ENCODE peak calls at places on chromosome 1, in seven cellular contexts. Y is GM12878, C is GM06990, B is stomach, H is heart left ventricle, L is HAP-1, F is PC-9. M is an unnamed sample. For H3K27me3 and H3K36me3, the result is how much of the 10 kb centered on the place peaks cover.

GRCh38 chr1:112515311-112516009 is 6.7 kb downstream of the WNT2B start:
- DNase-seq in B (no peak), C (no peak), Y (no peak), F (peak), H (no peak), L (no peak), M (no peak)

GRCh38 chr1:34780528-34780927 is 486 bp upstream of the GJB3 start:
- DNase-seq in B (no peak), L (no peak), C (no peak), F (peak), Y (no peak), H (no peak), M (no peak)

GRCh38 chr1:243580072-243580471 is 270.0 kb downstream of the AKT3 start:
- DNase-seq in L (no peak), Y (no peak), H (no peak), F (no peak), C (no peak), B (no peak), M (no peak)

GRCh38 chr1:78836736-78837135 is 169.8 kb downstream of the ADGRL4 start:
- DNase-seq in Y (no peak), B (no peak), H (no peak), F (no peak), L (no peak), C (no peak), M (no peak)

GRCh38 chr1:219220945-219221344 is 47.3 kb downstream of the LYPLAL1 start:
- DNase-seq in B (no peak), Y (peak), H (no peak), F (no peak), C (peak), L (no peak), M (peak)

GRCh38 chr1:159000627-159001026 is 9.1 kb upstream of the IFI16 start:
- DNase-seq in B (peak), C (no peak), H (peak), L (no peak), F (no peak), Y (no peak), M (peak)

GRCh38 chr1:54052934-54053744 is at the start of the genes TCEANC2 and TMEM59:
- DNase-seq in B (peak), C (peak), Y (peak), F (peak), L (peak), H (peak), M (peak)

GRCh38 chr1:32538887-32539583 is at the start of gene ZBTB8A:
- DNase-seq in B (peak), H (peak), F (peak), Y (no peak), L (peak), C (peak), M (peak)

GRCh38 chr1:29455781-29456180 is 219.5 kb downstream of the PTPRU start:
- DNase-seq in Y (no peak), F (no peak), L (no peak), B (no peak), C (no peak), H (no peak), M (no peak)

GRCh38 chr1:64515427-64515826 is 45.5 kb downstream of the CACHD1 start:
- DNase-seq in H (peak), C (no peak), F (no peak), B (peak), Y (no peak), L (no peak), M (peak)

GRCh38 chr1:173038875-173039554 is 11.7 kb downstream of the TNFSF18 start:
- DNase-seq in H (no peak), L (no peak), C (no peak), F (no peak), B (no peak), Y (no peak), M (no peak)

GRCh38 chr1:173052681-173053196 is 2.0 kb upstream of the TNFSF18 start:
- DNase-seq in F (peak), C (no peak), B (no peak), L (no peak), H (no peak), Y (no peak), M (no peak)

GRCh38 chr1:245807954-245808719 is 653.4 kb downstream of the KIF26B start:
- DNase-seq in H (no peak), Y (peak), F (no peak), B (no peak), L (no peak), C (peak), M (no peak)

GRCh38 chr1:229266269-229266668 is 4.6 kb upstream of the RAB4A start:
- DNase-seq in H (no peak), C (no peak), Y (no peak), L (no peak), F (no peak), B (no peak), M (no peak)

GRCh38 chr1:78121650-78122210 is 76.0 kb downstream of the GIPC2 start:
- DNase-seq in B (no peak), F (no peak), H (no peak), Y (no peak), C (no peak), L (no peak), M (no peak)

GRCh38 chr1:24578846-24579245 is 23.0 kb downstream of the NCMAP start:
- DNase-seq in Y (no peak), F (no peak), H (no peak), B (no peak), C (no peak), L (no peak), M (no peak)

GRCh38 chr1:101290119-101290921 is 53.5 kb downstream of the S1PR1 start:
- DNase-seq in B (no peak), Y (no peak), H (no peak), F (no peak), C (no peak), L (no peak), M (no peak)

GRCh38 chr1:116373451-116374339 is 651 bp downstream of the ATP1A1 start:
- DNase-seq in B (peak), L (peak), F (peak), C (peak), H (peak), Y (no peak), M (peak)

GRCh38 chr1:53913352-53914043 is 19.5 kb downstream of the DIO1 start:
- DNase-seq in B (no peak), Y (no peak), H (no peak), C (no peak), L (no peak), F (no peak), M (no peak)

GRCh38 chr1:22142315-22143064 is 407 bp downstream of the WNT4 start:
- DNase-seq in L (peak), H (no peak), C (no peak), Y (no peak), F (no peak), B (peak), M (no peak)

DNA sequence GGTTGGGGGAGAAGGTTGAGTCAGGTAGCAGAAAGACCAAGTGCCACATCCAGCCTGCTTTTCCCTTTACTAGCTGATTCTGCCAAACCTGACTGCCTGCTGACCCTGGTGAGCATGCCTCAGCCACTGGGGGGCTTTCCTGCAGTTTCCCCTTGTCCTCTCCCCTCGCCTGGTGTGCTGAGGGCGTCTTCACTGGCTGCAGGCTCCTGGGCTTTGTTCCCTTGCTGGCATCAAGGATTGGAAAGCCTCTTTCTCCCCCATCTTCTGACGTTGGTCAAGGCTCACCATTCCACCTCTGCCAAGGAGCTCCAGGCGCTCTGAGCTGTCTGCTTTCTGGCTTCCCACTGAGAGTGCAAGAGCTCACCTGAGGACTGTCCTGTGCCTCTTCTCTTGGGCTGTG is 28.4 kb downstream of the MAN1C1 start:
- DNase-seq in L (no peak), B (no peak), C (no peak), F (no peak), H (no peak), Y (no peak), M (no peak)
- H3K27me3 ChIP-seq in L (under half), B (under half), C (under half), F (under half), H (under half), Y (under half), M (under half)

DNA sequence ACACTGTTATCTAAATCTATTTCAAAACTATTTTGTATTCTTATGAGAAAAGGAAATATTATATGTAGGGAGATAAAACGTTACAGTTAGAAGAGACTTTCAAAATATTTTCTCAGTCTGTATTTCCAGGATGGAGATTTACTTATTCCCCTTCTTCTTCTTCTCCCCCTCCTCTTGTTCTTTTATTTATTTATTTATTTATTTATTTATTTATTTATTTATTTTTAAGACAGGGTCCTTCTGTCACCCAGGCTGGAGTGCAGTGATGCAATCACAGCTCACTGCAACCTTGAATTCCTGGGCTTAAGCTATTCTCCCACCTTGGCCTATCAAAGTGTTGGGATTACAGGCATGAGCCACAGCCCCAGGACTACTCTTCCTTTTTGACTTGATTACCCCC is 2.8 kb upstream of the RPF1 start:
- DNase-seq in B (no peak), H (no peak), Y (no peak), F (no peak), L (no peak), C (no peak), M (no peak)
- H3K36me3 ChIP-seq in B (under half), H (under half), Y (under half), F (under half), L (under half), C (under half), M (under half)

DNA sequence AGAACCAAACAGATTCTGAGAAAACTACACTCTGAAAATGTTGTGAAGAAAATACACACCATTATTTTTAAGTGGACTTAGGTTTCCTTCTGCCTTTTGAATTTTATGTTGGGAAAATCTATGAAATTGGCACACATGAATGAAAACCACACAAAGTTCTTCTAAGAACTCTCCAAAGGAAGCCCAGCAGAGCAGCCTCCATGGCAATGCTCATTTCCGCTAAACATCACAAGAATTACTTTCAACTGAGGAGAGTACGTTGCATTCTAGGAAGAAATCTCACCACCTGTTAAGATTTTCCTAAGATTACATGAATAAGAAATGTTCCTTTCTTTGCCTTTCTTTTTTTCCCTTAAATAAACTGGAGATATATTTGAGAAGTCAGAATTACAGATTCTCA is 154.2 kb downstream of the BARHL2 start:
- DNase-seq in C (no peak), L (no peak), Y (no peak), H (no peak), F (no peak), B (no peak), M (no peak)
- H3K27me3 ChIP-seq in C (under half), L (under half), Y (under half), H (under half), F (under half), B (under half), M (under half)

DNA sequence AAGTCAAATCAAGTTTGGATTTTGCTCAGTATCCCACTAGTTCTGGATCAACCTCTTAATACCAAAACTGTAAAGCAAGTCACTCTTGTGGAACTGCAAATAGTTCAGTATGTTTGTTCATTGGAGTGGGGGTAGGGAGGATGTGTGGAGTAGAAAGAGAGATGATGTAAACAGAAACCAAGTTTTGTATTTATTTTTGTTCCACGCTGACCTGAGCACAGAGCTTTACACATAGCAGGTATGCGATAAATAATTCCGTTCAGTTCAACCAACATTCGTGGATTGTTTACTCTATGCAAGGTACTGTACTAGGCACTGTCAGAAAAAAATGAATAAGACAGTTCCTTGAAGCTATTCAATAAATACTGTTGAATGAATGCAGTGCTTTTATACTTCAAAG is 4.5 kb upstream of the ZNF644 start:
- DNase-seq in L (no peak), Y (no peak), F (peak), C (peak), B (no peak), H (no peak), M (no peak)
- H3K36me3 ChIP-seq in L (under half), Y (under half), F (under half), C (under half), B (under half), H (under half), M (under half)

GRCh38 chr1:234309243-234309597 is 64.0 kb upstream of the COA6 start:
- DNase-seq in L (no peak), B (no peak), Y (no peak), C (no peak), H (no peak), F (no peak), M (no peak)
- H3K27me3 ChIP-seq in L (under half), B (under half), Y (under half), C (under half), H (under half), F (under half), M (under half)

GRCh38 chr1:52801011-52801410 is 41.5 kb upstream of the ZYG11A start:
- DNase-seq in C (no peak), L (no peak), Y (no peak), B (no peak), H (no peak), F (no peak), M (no peak)

GRCh38 chr1:52795464-52795863 is 47.1 kb upstream of the ZYG11A start:
- DNase-seq in Y (no peak), H (no peak), F (no peak), B (no peak), L (no peak), C (no peak), M (no peak)

DNA sequence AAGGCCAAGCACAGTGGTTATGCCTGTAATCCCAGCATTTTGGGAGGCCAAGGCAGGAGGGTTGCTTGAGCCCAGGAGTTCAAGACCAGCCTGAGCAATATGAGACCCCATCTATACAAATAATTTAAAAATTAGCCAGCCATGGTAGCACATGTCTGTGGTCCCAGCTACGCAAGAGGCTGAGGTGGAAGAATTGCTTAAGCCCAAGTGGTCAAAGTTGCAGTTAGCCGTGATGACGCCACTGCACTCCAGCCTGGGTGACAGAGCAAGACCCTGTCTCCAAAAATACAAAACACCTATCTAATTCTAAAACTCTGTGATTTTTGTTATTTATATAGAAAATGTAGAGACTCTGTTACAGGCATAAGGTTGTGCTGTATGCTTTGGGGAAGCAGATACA is 44.2 kb upstream of the ZYG11A start:
- DNase-seq in Y (no peak), H (no peak), C (no peak), L (no peak), F (no peak), B (no peak), M (no peak)
- H3K36me3 ChIP-seq in Y (under half), H (under half), C (under half), L (under half), F (under half), B (under half), M (half or more)

GRCh38 chr1:205451202-205451601 is 4.6 kb downstream of the BLACAT1 start:
- DNase-seq in B (no peak), C (no peak), F (no peak), H (no peak), Y (no peak), L (no peak), M (no peak)
- H3K27me3 ChIP-seq in B (under half), C (under half), F (under half), H (under half), Y (under half), L (under half), M (half or more)

GRCh38 chr1:226644541-226645176 is 94.4 kb downstream of the ITPKB start:
- DNase-seq in L (no peak), B (no peak), F (peak), H (no peak), Y (no peak), C (no peak), M (no peak)
- H3K36me3 ChIP-seq in L (under half), B (under half), F (under half), H (under half), Y (under half), C (under half), M (under half)

GRCh38 chr1:199684686-199685273 is 342.7 kb upstream of the NR5A2 start:
- DNase-seq in C (no peak), L (peak), F (peak), H (no peak), B (no peak), Y (peak), M (no peak)
- H3K27me3 ChIP-seq in C (under half), L (under half), F (under half), H (under half), B (under half), Y (under half), M (under half)

M was measured in heart right ventricle.